ENCODE peak calls at places on chromosomes 4 and X, in five cellular contexts. J is activated naive CD4-positive, alpha-beta T cell; A is T47D; Y is heart right ventricle; E is HFF-Myc. H is an unnamed sample.
A peak's percentile ranks its signal among the peaks of the same experiment; 100 is the strongest.

GRCh38 chr4:184534511-184535391 is 60.4 kb upstream of the IRF2 start:
- DNase-seq in E (no peak), A (no peak), J (no peak), Y (no peak), H (no peak)

GRCh38 chr4:129136433-129136832 is 40.5 kb downstream of the C4orf33 start:
- DNase-seq in J (no peak), A (no peak), Y (no peak), E (no peak), H (no peak)

GRCh38 chr4:6391852-6392188 is 80.6 kb downstream of the PPP2R2C start:
- DNase-seq in J (no peak), Y (no peak), E (no peak), A (no peak), H (no peak)

GRCh38 chr4:7067523-7068278 is at the start of gene GRPEL1:
- DNase-seq in A (peak; percentile 99), E (peak; percentile 99), J (peak; percentile 99), Y (peak; percentile 100), H (peak; percentile 98)

GRCh38 chr4:71460368-71460767 is 121.5 kb downstream of the SLC4A4 start:
- DNase-seq in E (no peak), Y (no peak), A (peak; percentile 44), J (no peak), H (peak; percentile 29)

GRCh38 chrX:123188081-123188480 is 4.0 kb downstream of the GRIA3 start:
- DNase-seq in Y (no peak), J (no peak), E (no peak), A (no peak), H (no peak)

GRCh38 chrX:11267311-11267910 is 25.8 kb upstream of the AMELX start:
- DNase-seq in Y (no peak), J (no peak), A (no peak), E (no peak), H (no peak)

GRCh38 chrX:140510306-140510676 is 5.4 kb upstream of the SOX3 start:
- DNase-seq in Y (no peak), J (no peak), E (no peak), A (no peak), H (no peak)

GRCh38 chrX:105461013-105461412 is 240.5 kb upstream of the TEX13A start:
- DNase-seq in J (no peak), E (no peak), A (no peak), Y (no peak), H (no peak)

GRCh38 chrX:11064851-11065600 is 46.1 kb upstream of the HCCS start:
- DNase-seq in Y (no peak), A (peak; percentile 79), J (no peak), E (peak; percentile 7), H (peak; percentile 9)

H was measured in smooth muscle cell of the brain vasculature.